ENCODE peak calls at places on chromosomes 3 and 15, in nine cellular contexts. V, S, W, A, U, X, K, N and Q are unnamed samples.

GRCh38 chr3:183427206-183428139 is 946 bp downstream of the MCF2L2 start:
- DNase-seq in N (no peak), U (no peak), W (no peak), K (no peak), A (no peak), V (no peak), S (no peak), X (no peak), Q (no peak)

GRCh38 chr15:38130739-38131498 is 121.7 kb upstream of the SPRED1 start:
- DNase-seq in S (peak; percentile 74), U (peak; percentile 99), A (peak; percentile 31), W (peak; percentile 69), V (peak; percentile 90), K (peak; percentile 88), N (no peak), X (peak; percentile 98), Q (peak; percentile 92)

GRCh38 chr15:84979651-84980050 is 2.0 kb upstream of the PDE8A start:
- DNase-seq in W (peak; percentile 55), K (peak; percentile 34), A (no peak), U (no peak), N (no peak), S (peak; percentile 41), X (no peak), V (peak; percentile 73), Q (no peak)

GRCh38 chr3:109275702-109276293 is 40.5 kb downstream of the DPPA2 start:
- DNase-seq in S (peak; percentile 69), A (no peak), V (peak; percentile 61), U (peak; percentile 78), W (peak; percentile 31), X (peak; percentile 37), K (no peak), N (peak; percentile 42), Q (no peak)

GRCh38 chr3:157913751-157914150 is 192.5 kb downstream of the SHOX2 start:
- DNase-seq in V (no peak), K (no peak), N (no peak), A (no peak), U (peak; percentile 24), S (no peak), W (no peak), X (peak; percentile 15), Q (peak; percentile 62)

GRCh38 chr3:46628980-46629379 is 16.7 kb downstream of the FAM240A start:
- DNase-seq in K (no peak), A (no peak), U (no peak), W (peak; percentile 65), N (no peak), X (no peak), S (peak; percentile 27), V (no peak), Q (no peak)

GRCh38 chr3:122959339-122959738 is 68.2 kb downstream of the SEMA5B start:
- DNase-seq in V (no peak), N (no peak), K (no peak), A (no peak), U (no peak), X (no peak), W (no peak), S (no peak), Q (no peak)

GRCh38 chr3:9399746-9400145 is 2.3 kb downstream of the SETD5 start:
- DNase-seq in X (peak; percentile 97), W (peak; percentile 69), A (no peak), S (peak; percentile 92), N (peak; percentile 79), U (peak; percentile 96), K (peak; percentile 82), V (peak; percentile 94), Q (peak; percentile 72)

GRCh38 chr3:139540686-139541085 is 1.1 kb upstream of the RBP1 start:
- DNase-seq in V (no peak), U (no peak), A (no peak), X (no peak), W (no peak), K (no peak), N (no peak), S (no peak), Q (no peak)

GRCh38 chr3:78406396-78406795 is 1361.4 kb downstream of the ROBO1 start:
- DNase-seq in A (no peak), N (no peak), V (no peak), X (no peak), S (no peak), W (no peak), U (no peak), K (no peak), Q (no peak)

GRCh38 chr3:58214484-58215316 is 3.9 kb upstream of the DNASE1L3 start:
- DNase-seq in U (no peak), S (peak; percentile 37), N (no peak), K (no peak), A (no peak), X (peak; percentile 42), V (no peak), W (no peak), Q (no peak)

GRCh38 chr15:88341653-88342052 is 85.1 kb upstream of the NTRK3 start:
- DNase-seq in U (no peak), X (no peak), N (no peak), V (no peak), A (no peak), W (no peak), K (no peak), S (no peak), Q (no peak)

GRCh38 chr15:34353627-34354026 is 10.5 kb downstream of the NUTM1 start:
- DNase-seq in N (no peak), U (no peak), S (no peak), A (no peak), K (no peak), W (no peak), X (no peak), V (no peak), Q (no peak)

GRCh38 chr3:64327039-64327804 is 102.0 kb upstream of the PRICKLE2 start:
- DNase-seq in K (peak; percentile 78), N (no peak), A (no peak), W (peak; percentile 46), U (peak; percentile 78), X (no peak), S (no peak), V (peak; percentile 85), Q (no peak)

GRCh38 chr3:176814252-176814651 is 383.0 kb downstream of the TBL1XR1 start:
- DNase-seq in X (peak; percentile 43), A (no peak), S (peak; percentile 81), N (peak; percentile 32), V (peak; percentile 63), U (peak; percentile 75), K (peak; percentile 27), W (peak; percentile 58), Q (no peak)

GRCh38 chr15:99963096-99963825 is 230.0 kb upstream of the LYSMD4 start:
- DNase-seq in K (no peak), V (peak; percentile 46), S (no peak), W (no peak), X (no peak), U (peak; percentile 74), A (no peak), N (no peak), Q (no peak)

GRCh38 chr15:65922621-65923020 is 53.3 kb downstream of the RAB11A start:
- DNase-seq in N (no peak), V (no peak), S (no peak), X (no peak), W (no peak), A (no peak), K (no peak), U (no peak), Q (no peak)

GRCh38 chr15:56968256-56968655 is 49.8 kb downstream of the TCF12 start:
- DNase-seq in U (no peak), S (no peak), N (no peak), K (no peak), V (no peak), X (no peak), W (no peak), A (no peak), Q (no peak)

GRCh38 chr3:110389005-110389404 is 682.6 kb upstream of the NECTIN3 start:
- DNase-seq in X (no peak), V (no peak), A (no peak), S (no peak), U (no peak), N (no peak), W (no peak), K (no peak), Q (no peak)

GRCh38 chr3:80331768-80332167 is 564.0 kb upstream of the ROBO1 start:
- DNase-seq in U (no peak), N (no peak), S (no peak), W (no peak), K (no peak), A (no peak), V (no peak), X (no peak), Q (no peak)

GRCh38 chr15:78859971-78860733 is 12.5 kb upstream of the MORF4L1 start:
- DNase-seq in N (peak; percentile 74), V (peak; percentile 94), S (peak; percentile 90), U (peak; percentile 87), X (peak; percentile 81), K (peak; percentile 74), A (no peak), W (peak; percentile 76), Q (no peak)
- TF ChIP-seq CTCF in N (peak; percentile 59), V (peak; percentile 57), S (peak; percentile 72), U (peak; percentile 54), X (peak; percentile 47), K (peak; percentile 54), A (no peak), W (peak; percentile 40), Q (peak; percentile 64)

GRCh38 chr3:141045849-141046248 is 5.3 kb upstream of the SPSB4 start:
- DNase-seq in K (no peak), V (no peak), S (no peak), N (no peak), U (no peak), A (no peak), W (no peak), X (no peak), Q (no peak)
- H3K36me3 ChIP-seq in K (no peaks in the 10 kb centered on the region), V (no peaks in the 10 kb centered on the region), S (no peaks in the 10 kb centered on the region), N (no peaks in the 10 kb centered on the region), U (no peaks in the 10 kb centered on the region), A (no peaks in the 10 kb centered on the region), W (no peaks in the 10 kb centered on the region), X (no peaks in the 10 kb centered on the region), Q (no peaks in the 10 kb centered on the region)

DNA sequence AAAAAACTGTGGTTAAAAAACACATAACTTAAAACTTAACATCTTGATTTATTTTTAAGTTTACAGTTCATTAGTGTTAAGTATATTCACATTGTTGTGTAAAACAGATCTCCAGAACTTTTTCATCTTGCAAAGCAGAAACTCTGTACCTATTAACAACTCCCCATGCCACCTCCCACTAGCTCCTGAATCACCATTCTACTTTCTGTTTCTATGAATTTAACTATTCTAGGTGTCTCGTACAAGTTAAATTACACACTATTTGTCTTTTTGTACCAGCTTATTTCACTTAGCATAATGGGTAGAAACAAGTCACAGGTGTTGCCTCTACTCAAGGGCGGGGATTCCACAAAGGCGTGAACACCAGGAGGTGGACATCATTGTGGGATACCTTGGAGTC is 43.2 kb downstream of the CRTC3 start:
- DNase-seq in K (no peak), N (no peak), V (no peak), W (no peak), X (no peak), S (no peak), A (no peak), U (no peak), Q (no peak)
- H3K4me3 ChIP-seq in K (no peak overlapping the region), N (no peak overlapping the region), V (no peak overlapping the region), W (no peak overlapping the region), X (no peak overlapping the region), S (no peak overlapping the region), A (no peak overlapping the region), U (no peak overlapping the region), Q (no peak overlapping the region)

DNA sequence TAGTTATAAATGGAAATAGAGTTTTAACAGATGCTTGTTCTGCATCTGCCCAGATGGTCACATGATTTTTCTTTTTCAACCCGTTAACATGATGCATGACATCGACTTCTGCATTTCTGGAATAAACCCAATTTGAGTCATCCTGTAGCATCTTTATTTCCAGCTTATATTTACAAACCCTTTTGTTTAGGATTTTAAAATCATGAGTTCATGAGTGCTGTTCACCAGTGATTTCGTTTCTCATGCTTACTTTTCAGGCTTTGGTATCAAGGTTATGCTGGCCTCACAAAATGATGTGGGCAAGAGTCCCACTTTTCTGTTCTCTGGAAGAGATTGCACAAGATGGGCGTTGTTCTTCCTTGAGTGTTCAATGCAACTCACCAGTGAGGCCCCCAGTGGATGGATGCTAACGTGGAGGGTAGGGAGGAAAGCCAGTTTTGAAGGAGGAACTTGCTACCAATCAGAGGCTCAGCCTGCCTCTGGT is 5.2 kb downstream of the HRH1 start:
- DNase-seq in W (peak; percentile 40), V (no peak), N (no peak), S (peak; percentile 24), U (peak; percentile 89), X (peak; percentile 98), K (peak; percentile 45), A (no peak), Q (peak; percentile 78)
- TF ChIP-seq CTCF in W (no peak), V (no peak), N (no peak), S (no peak), U (peak; percentile 16), X (peak; percentile 17), K (no peak), A (no peak), Q (peak; percentile 33)